ENCODE peak calls at places on chromosomes 12 and 14, in nine cellular contexts. One of them, this sample, is unnamed.

GRCh38 chr12:61504396-61505115 is 755.6 kb upstream of the USP15 start:
- DNase-seq in heart left ventricle: no peak
- DNase-seq in WERI-Rb-1: no peak
- DNase-seq in IMR-90: no peak
- DNase-seq in uterus: no peak
- DNase-seq in upper lobe of right lung: no peak
- DNase-seq in psoas muscle: no peak
- DNase-seq in GM12865: no peak
- DNase-seq in AG04450: no peak
- DNase-seq in this sample: no peak

GRCh38 chr14:104073764-104074163 is 11.7 kb upstream of the ASPG start:
- DNase-seq in heart left ventricle: no peak
- DNase-seq in WERI-Rb-1: no peak
- DNase-seq in IMR-90: no peak
- DNase-seq in uterus: no peak
- DNase-seq in upper lobe of right lung: no peak
- DNase-seq in psoas muscle: no peak
- DNase-seq in GM12865: no peak
- DNase-seq in AG04450: no peak
- DNase-seq in this sample: no peak

GRCh38 chr12:93306636-93307035 is 71.1 kb upstream of the NUDT4 start:
- DNase-seq in heart left ventricle: no peak
- DNase-seq in WERI-Rb-1: no peak
- DNase-seq in IMR-90: no peak
- DNase-seq in uterus: no peak
- DNase-seq in upper lobe of right lung: no peak
- DNase-seq in psoas muscle: no peak
- DNase-seq in GM12865: no peak
- DNase-seq in AG04450: no peak
- DNase-seq in this sample: no peak

GRCh38 chr12:107349008-107349747 is 255.8 kb upstream of the CRY1 start:
- DNase-seq in heart left ventricle: no peak
- DNase-seq in WERI-Rb-1: no peak
- DNase-seq in IMR-90: peak; percentile 91
- DNase-seq in uterus: no peak
- DNase-seq in upper lobe of right lung: no peak
- DNase-seq in psoas muscle: no peak
- DNase-seq in GM12865: no peak
- DNase-seq in AG04450: peak; percentile 71
- DNase-seq in this sample: peak; percentile 40

GRCh38 chr12:124914392-124915248 is at the start of gene UBC:
- DNase-seq in heart left ventricle: peak; percentile 94
- DNase-seq in WERI-Rb-1: peak; percentile 89
- DNase-seq in IMR-90: peak; percentile 92
- DNase-seq in uterus: peak; percentile 95
- DNase-seq in upper lobe of right lung: peak; percentile 93
- DNase-seq in psoas muscle: peak; percentile 97
- DNase-seq in GM12865: peak; percentile 97
- DNase-seq in AG04450: peak; percentile 91
- DNase-seq in this sample: peak; percentile 75

GRCh38 chr12:64098709-64099354 is 123.3 kb downstream of the KICS2 start:
- DNase-seq in heart left ventricle: peak; percentile 60
- DNase-seq in WERI-Rb-1: no peak
- DNase-seq in IMR-90: peak; percentile 84
- DNase-seq in uterus: peak; percentile 71
- DNase-seq in upper lobe of right lung: no peak
- DNase-seq in psoas muscle: no peak
- DNase-seq in GM12865: no peak
- DNase-seq in AG04450: no peak
- DNase-seq in this sample: peak; percentile 64

GRCh38 chr14:23563473-23564180 is 4.0 kb downstream of the AP1G2 start:
- DNase-seq in heart left ventricle: no peak
- DNase-seq in WERI-Rb-1: no peak
- DNase-seq in IMR-90: no peak
- DNase-seq in uterus: no peak
- DNase-seq in upper lobe of right lung: no peak
- DNase-seq in psoas muscle: no peak
- DNase-seq in GM12865: no peak
- DNase-seq in AG04450: no peak
- DNase-seq in this sample: no peak

GRCh38 chr12:94244165-94245133 is 96.1 kb downstream of the PLXNC1 start:
- DNase-seq in heart left ventricle: no peak
- DNase-seq in WERI-Rb-1: no peak
- DNase-seq in IMR-90: no peak
- DNase-seq in uterus: no peak
- DNase-seq in upper lobe of right lung: peak; percentile 67
- DNase-seq in psoas muscle: no peak
- DNase-seq in GM12865: peak; percentile 68
- DNase-seq in AG04450: no peak
- DNase-seq in this sample: no peak

GRCh38 chr14:91372680-91373495 is 44.7 kb downstream of the CCDC88C start:
- DNase-seq in heart left ventricle: no peak
- DNase-seq in WERI-Rb-1: no peak
- DNase-seq in IMR-90: no peak
- DNase-seq in uterus: no peak
- DNase-seq in upper lobe of right lung: no peak
- DNase-seq in psoas muscle: peak; percentile 39
- DNase-seq in GM12865: peak; percentile 65
- DNase-seq in AG04450: no peak
- DNase-seq in this sample: no peak
- TF ChIP-seq CTCF in heart left ventricle: no peak
- TF ChIP-seq CTCF in WERI-Rb-1: no peak
- TF ChIP-seq CTCF in IMR-90: no peak
- TF ChIP-seq CTCF in uterus: no peak
- TF ChIP-seq CTCF in upper lobe of right lung: no peak
- TF ChIP-seq CTCF in psoas muscle: no peak
- TF ChIP-seq CTCF in GM12865: no peak
- TF ChIP-seq CTCF in AG04450: no peak
- TF ChIP-seq CTCF in this sample: no peak

GRCh38 chr14:90756755-90757345 is 59.4 kb downstream of the TTC7B start:
- DNase-seq in heart left ventricle: no peak
- DNase-seq in WERI-Rb-1: no peak
- DNase-seq in IMR-90: no peak
- DNase-seq in uterus: no peak
- DNase-seq in upper lobe of right lung: no peak
- DNase-seq in psoas muscle: peak; percentile 65
- DNase-seq in GM12865: no peak
- DNase-seq in AG04450: no peak
- DNase-seq in this sample: no peak
- TF ChIP-seq CTCF in heart left ventricle: no peak
- TF ChIP-seq CTCF in WERI-Rb-1: peak; percentile 49
- TF ChIP-seq CTCF in IMR-90: no peak
- TF ChIP-seq CTCF in uterus: no peak
- TF ChIP-seq CTCF in upper lobe of right lung: no peak
- TF ChIP-seq CTCF in psoas muscle: peak; percentile 27
- TF ChIP-seq CTCF in GM12865: no peak
- TF ChIP-seq CTCF in AG04450: no peak
- TF ChIP-seq CTCF in this sample: peak; percentile 10

DNA sequence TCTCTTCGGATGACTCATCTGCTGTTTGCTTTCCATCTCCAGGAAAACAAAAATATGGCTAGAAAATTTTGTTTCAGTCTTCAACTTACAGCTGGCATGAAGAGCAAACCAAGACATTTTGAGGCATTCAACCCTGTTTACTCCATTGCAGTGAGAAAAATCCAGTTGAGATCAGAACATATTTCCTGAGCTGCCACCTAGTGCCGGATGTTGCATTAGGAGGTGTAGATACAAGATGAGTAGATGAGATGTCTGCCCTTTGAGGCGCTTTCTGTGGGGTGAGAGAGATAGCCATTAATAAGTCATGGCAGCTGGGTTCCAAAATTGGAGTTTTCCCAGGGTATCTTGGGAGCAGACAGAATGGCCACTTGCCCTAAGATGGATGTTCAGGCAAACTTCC is 171.1 kb downstream of the PRKCH start:
- DNase-seq in heart left ventricle: no peak
- DNase-seq in WERI-Rb-1: no peak
- DNase-seq in IMR-90: no peak
- DNase-seq in uterus: no peak
- DNase-seq in upper lobe of right lung: no peak
- DNase-seq in psoas muscle: no peak
- DNase-seq in GM12865: no peak
- DNase-seq in AG04450: no peak
- DNase-seq in this sample: no peak
- TF ChIP-seq CTCF in heart left ventricle: no peak
- TF ChIP-seq CTCF in WERI-Rb-1: no peak
- TF ChIP-seq CTCF in IMR-90: no peak
- TF ChIP-seq CTCF in uterus: no peak
- TF ChIP-seq CTCF in upper lobe of right lung: no peak
- TF ChIP-seq CTCF in psoas muscle: no peak
- TF ChIP-seq CTCF in GM12865: no peak
- TF ChIP-seq CTCF in AG04450: no peak
- TF ChIP-seq CTCF in this sample: no peak

GRCh38 chr12:67772276-67773169 is 124.0 kb downstream of the DYRK2 start:
- DNase-seq in heart left ventricle: peak; percentile 53
- DNase-seq in WERI-Rb-1: peak; percentile 57
- DNase-seq in IMR-90: peak; percentile 76
- DNase-seq in uterus: no peak
- DNase-seq in upper lobe of right lung: no peak
- DNase-seq in psoas muscle: no peak
- DNase-seq in GM12865: no peak
- DNase-seq in AG04450: peak; percentile 43
- DNase-seq in this sample: no peak
- TF ChIP-seq CTCF in heart left ventricle: no peak
- TF ChIP-seq CTCF in WERI-Rb-1: no peak
- TF ChIP-seq CTCF in IMR-90: no peak
- TF ChIP-seq CTCF in uterus: no peak
- TF ChIP-seq CTCF in upper lobe of right lung: no peak
- TF ChIP-seq CTCF in psoas muscle: no peak
- TF ChIP-seq CTCF in GM12865: no peak
- TF ChIP-seq CTCF in AG04450: no peak
- TF ChIP-seq CTCF in this sample: no peak

DNA sequence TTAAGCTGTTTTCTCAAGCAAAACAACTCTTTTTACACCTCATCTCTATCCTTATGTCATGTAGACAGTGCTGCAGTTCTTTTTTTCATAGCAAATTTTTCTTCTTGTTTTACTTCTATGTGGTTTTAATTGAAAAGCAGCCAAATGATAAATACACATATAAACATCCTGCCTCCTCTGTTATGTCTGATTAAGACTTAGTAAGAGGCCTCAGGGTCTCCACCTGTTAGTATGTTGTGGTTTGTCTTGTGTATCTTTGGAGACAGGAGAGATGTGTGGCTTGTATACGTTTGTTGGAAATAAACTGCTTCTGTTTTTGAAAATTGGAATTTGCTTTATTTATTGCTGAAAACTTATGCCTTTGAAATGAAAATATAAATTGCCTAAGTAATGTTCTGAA is 32.0 kb downstream of the PEX5 start:
- DNase-seq in heart left ventricle: no peak
- DNase-seq in WERI-Rb-1: no peak
- DNase-seq in IMR-90: peak; percentile 7
- DNase-seq in uterus: no peak
- DNase-seq in upper lobe of right lung: no peak
- DNase-seq in psoas muscle: no peak
- DNase-seq in GM12865: no peak
- DNase-seq in AG04450: no peak
- DNase-seq in this sample: no peak
- TF ChIP-seq CTCF in heart left ventricle: no peak
- TF ChIP-seq CTCF in WERI-Rb-1: no peak
- TF ChIP-seq CTCF in IMR-90: no peak
- TF ChIP-seq CTCF in uterus: no peak
- TF ChIP-seq CTCF in upper lobe of right lung: no peak
- TF ChIP-seq CTCF in psoas muscle: no peak
- TF ChIP-seq CTCF in GM12865: no peak
- TF ChIP-seq CTCF in AG04450: no peak
- TF ChIP-seq CTCF in this sample: no peak

GRCh38 chr14:90060312-90060964 is 1.4 kb upstream of the KCNK13 start:
- DNase-seq in heart left ventricle: peak; percentile 24
- DNase-seq in WERI-Rb-1: peak; percentile 89
- DNase-seq in IMR-90: peak; percentile 51
- DNase-seq in uterus: no peak
- DNase-seq in upper lobe of right lung: peak; percentile 70
- DNase-seq in psoas muscle: no peak
- DNase-seq in GM12865: peak; percentile 72
- DNase-seq in AG04450: no peak
- DNase-seq in this sample: no peak
- TF ChIP-seq CTCF in heart left ventricle: peak; percentile 39
- TF ChIP-seq CTCF in WERI-Rb-1: peak; percentile 88
- TF ChIP-seq CTCF in IMR-90: peak; percentile 57
- TF ChIP-seq CTCF in uterus: no peak
- TF ChIP-seq CTCF in upper lobe of right lung: peak; percentile 41
- TF ChIP-seq CTCF in psoas muscle: no peak
- TF ChIP-seq CTCF in GM12865: peak; percentile 53
- TF ChIP-seq CTCF in AG04450: peak; percentile 53
- TF ChIP-seq CTCF in this sample: peak; percentile 50

DNA sequence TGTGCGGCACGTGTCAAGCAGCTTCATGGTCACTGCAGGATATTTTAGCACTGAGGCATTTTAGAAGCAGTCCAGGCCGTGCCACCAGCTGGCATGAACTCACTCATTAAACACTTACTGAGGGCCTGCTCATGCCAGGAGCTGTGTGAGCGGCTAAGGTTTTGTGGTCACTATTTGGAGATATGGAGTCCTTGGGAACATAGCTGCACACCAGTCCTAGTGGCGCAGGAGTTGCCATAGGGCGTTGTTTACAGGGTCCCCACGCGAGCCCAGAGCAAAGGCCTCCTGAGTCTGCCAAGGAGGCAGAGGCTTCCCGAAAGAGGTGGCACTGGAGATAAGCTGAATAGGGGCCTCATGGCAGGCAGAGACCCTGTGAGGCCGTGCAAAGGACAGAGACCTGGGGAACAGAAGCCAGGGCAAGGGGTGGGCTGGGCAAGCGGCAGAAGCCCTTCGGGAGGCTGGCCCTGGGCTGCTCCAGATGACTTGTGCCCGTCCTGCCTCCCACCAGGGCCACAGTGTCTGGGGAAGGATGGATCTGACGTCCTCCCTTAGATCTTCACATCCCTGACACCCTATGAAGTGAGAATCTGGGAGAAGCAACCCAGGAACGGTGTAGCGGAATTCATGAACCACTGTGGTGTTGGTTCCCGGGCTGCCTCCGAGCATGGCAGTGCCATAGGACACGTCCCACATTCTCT is 38.9 kb downstream of the SFSWAP start:
- DNase-seq in heart left ventricle: no peak
- DNase-seq in WERI-Rb-1: no peak
- DNase-seq in IMR-90: no peak
- DNase-seq in uterus: no peak
- DNase-seq in upper lobe of right lung: no peak
- DNase-seq in psoas muscle: peak; percentile 34
- DNase-seq in GM12865: no peak
- DNase-seq in AG04450: no peak
- DNase-seq in this sample: no peak
- TF ChIP-seq CTCF in heart left ventricle: no peak
- TF ChIP-seq CTCF in WERI-Rb-1: no peak
- TF ChIP-seq CTCF in IMR-90: no peak
- TF ChIP-seq CTCF in uterus: no peak
- TF ChIP-seq CTCF in upper lobe of right lung: no peak
- TF ChIP-seq CTCF in psoas muscle: no peak
- TF ChIP-seq CTCF in GM12865: no peak
- TF ChIP-seq CTCF in AG04450: no peak
- TF ChIP-seq CTCF in this sample: no peak